ENCODE peak calls at places on chromosomes 7 and 10, in four cellular contexts. D is HS-27A, K is coronary artery, E is hypothalamus. B is an unnamed sample.

GRCh38 chr7:98754041-98754479 is 115.8 kb downstream of the TMEM130 start:
- DNase-seq in E (no peak), D (no peak), K (no peak), B (no peak)

GRCh38 chr7:45580053-45580872 is 6.1 kb downstream of the ADCY1 start:
- DNase-seq in K (peak), D (no peak), E (no peak), B (peak)

GRCh38 chr7:107408349-107408748 is 61.5 kb upstream of the GPR22 start:
- DNase-seq in K (no peak), E (no peak), D (no peak), B (no peak)

GRCh38 chr7:159158125-159158887 is 13.6 kb upstream of the VIPR2 start:
- DNase-seq in K (no peak), D (no peak), E (no peak), B (no peak)

GRCh38 chr10:11441151-11441535 is 170.3 kb downstream of the USP6NL start:
- DNase-seq in E (no peak), K (no peak), D (no peak), B (peak)

GRCh38 chr7:152762056-152762455 is 2.5 kb downstream of the ACTR3B start:
- DNase-seq in D (no peak), K (no peak), E (no peak), B (no peak)

GRCh38 chr7:106056513-106057203 is 55.5 kb downstream of the SYPL1 start:
- DNase-seq in E (peak), D (no peak), K (peak), B (no peak)

GRCh38 chr7:31488562-31489203 is 25.2 kb upstream of the ITPRID1 start:
- DNase-seq in E (no peak), K (no peak), D (no peak), B (peak)

GRCh38 chr7:104661575-104661974 is 333.2 kb downstream of the LHFPL3 start:
- DNase-seq in E (no peak), K (no peak), D (no peak), B (no peak)

GRCh38 chr10:109889867-109890266 is 33.4 kb downstream of the XPNPEP1 start:
- DNase-seq in D (no peak), K (no peak), E (no peak), B (no peak)

GRCh38 chr10:6233725-6234277 is 31.1 kb downstream of the PFKFB3 start:
- DNase-seq in K (no peak), E (no peak), D (no peak), B (no peak)

GRCh38 chr10:43203491-43204393 is 63.1 kb downstream of the RASGEF1A start:
- DNase-seq in E (no peak), D (no peak), K (no peak), B (peak)

GRCh38 chr10:124343351-124344265 is 75.1 kb downstream of the OAT start:
- DNase-seq in K (peak), E (no peak), D (no peak), B (no peak)

GRCh38 chr7:28705350-28705749 is 252.8 kb downstream of the TRIL start:
- DNase-seq in E (no peak), D (no peak), K (no peak), B (no peak)

GRCh38 chr10:59362991-59363390 is 642 bp upstream of the FAM13C start:
- DNase-seq in K (peak), D (no peak), E (peak), B (no peak)

GRCh38 chr10:17075975-17076374 is 53.6 kb downstream of the CUBN start:
- DNase-seq in K (no peak), E (no peak), D (no peak), B (no peak)

GRCh38 chr10:129102906-129103693 is 363.9 kb upstream of the MGMT start:
- DNase-seq in K (no peak), E (no peak), D (no peak), B (no peak)

GRCh38 chr10:44460499-44460898 is 75.6 kb upstream of the CXCL12 start:
- DNase-seq in K (no peak), D (no peak), E (no peak), B (no peak)

GRCh38 chr7:129434172-129434845 is at the start of gene STRIP2:
- DNase-seq in K (peak), D (peak), E (peak), B (peak)

GRCh38 chr10:83750604-83751003 is 388.7 kb upstream of the GHITM start:
- DNase-seq in E (no peak), K (no peak), D (no peak), B (no peak)

GRCh38 chr10:43859016-43859525 is 210.4 kb upstream of the ZNF32 start:
- DNase-seq in K (peak), D (no peak), E (no peak), B (no peak)

GRCh38 chr7:94476251-94476840 is 33.3 kb upstream of the CASD1 start:
- DNase-seq in D (no peak), E (no peak), K (no peak), B (no peak)

GRCh38 chr7:30880941-30881340 is 30.7 kb upstream of the AQP1 start:
- DNase-seq in E (no peak), D (no peak), K (no peak), B (no peak)

GRCh38 chr7:5492249-5493020 is 68.8 kb upstream of the TNRC18 start:
- DNase-seq in D (no peak), K (no peak), E (no peak), B (peak)